ENCODE peak calls at places on chromosomes 13 and 19, in four cellular contexts. Q is adrenal gland; D is lung; E is CD4-positive, alpha-beta T cell. H is an unnamed sample.

GRCh38 chr19:54287456-54287855 is 6.5 kb upstream of the LILRB2 start:
- DNase-seq in Q (no peak), D (no peak), E (no peak), H (no peak)

GRCh38 chr19:37991841-37992248 is 84.8 kb downstream of the SIPA1L3 start:
- DNase-seq in Q (no peak), E (no peak), D (no peak), H (no peak)

GRCh38 chr13:101757446-101758039 is 305.1 kb downstream of the ITGBL1 start:
- DNase-seq in E (no peak), D (no peak), Q (no peak), H (no peak)

GRCh38 chr13:70249332-70250064 is 141.2 kb upstream of the KLHL1 start:
- DNase-seq in Q (no peak), D (no peak), E (no peak), H (no peak)

GRCh38 chr13:83121904-83122303 is 760.4 kb downstream of the SLITRK1 start:
- DNase-seq in Q (no peak), E (no peak), D (no peak), H (no peak)

GRCh38 chr19:29145756-29146155 is 67.2 kb downstream of the UQCRFS1 start:
- DNase-seq in Q (no peak), D (no peak), E (no peak), H (no peak)

GRCh38 chr13:113671066-113672001 is 4.3 kb downstream of the GRK1 start:
- DNase-seq in D (no peak), E (no peak), Q (no peak), H (no peak)

GRCh38 chr19:14248578-14249011 is 42.6 kb upstream of the ADGRL1 start:
- DNase-seq in E (peak), Q (no peak), D (no peak), H (peak)

GRCh38 chr13:24145231-24145630 is 15.3 kb upstream of the SPATA13 start:
- DNase-seq in Q (no peak), E (no peak), D (no peak), H (no peak)

GRCh38 chr19:18091217-18091608 is 4.5 kb upstream of the IL12RB1 start:
- DNase-seq in Q (peak), D (peak), E (peak), H (no peak)

GRCh38 chr13:27783111-27783510 is 9.2 kb upstream of the GSX1 start:
- DNase-seq in Q (peak), D (no peak), E (no peak), H (no peak)

GRCh38 chr19:46718157-46718933 is 1.4 kb upstream of the PRKD2 start:
- DNase-seq in Q (no peak), D (no peak), E (peak), H (no peak)

GRCh38 chr13:52851153-52851962 is 2.9 kb upstream of the PCDH8 start:
- DNase-seq in D (peak), Q (peak), E (no peak), H (peak)

GRCh38 chr13:26377038-26377437 is 123.1 kb downstream of the CDK8 start:
- DNase-seq in E (no peak), D (no peak), Q (peak), H (no peak)

GRCh38 chr19:17004386-17004785 is 22.2 kb downstream of the CPAMD8 start:
- DNase-seq in E (no peak), Q (no peak), D (no peak), H (no peak)

GRCh38 chr19:30367001-30367400 is 5.2 kb upstream of the ZNF536 start:
- DNase-seq in D (no peak), Q (no peak), E (no peak), H (no peak)

GRCh38 chr13:26320766-26321165 is 66.8 kb downstream of the CDK8 start:
- DNase-seq in D (no peak), E (no peak), Q (no peak), H (no peak)

GRCh38 chr19:15101479-15102082 is 5.6 kb upstream of the SYDE1 start:
- DNase-seq in D (no peak), Q (peak), E (peak), H (no peak)

GRCh38 chr13:98471895-98472294 is 105.0 kb downstream of the STK24 start:
- DNase-seq in D (no peak), E (no peak), Q (no peak), H (no peak)

GRCh38 chr19:55494172-55494761 is 6.0 kb downstream of the SSC5D start:
- DNase-seq in E (no peak), Q (no peak), D (no peak), H (no peak)

GRCh38 chr19:28297036-28297435 is 915.9 kb downstream of the UQCRFS1 start:
- DNase-seq in D (no peak), Q (no peak), E (no peak), H (no peak)

GRCh38 chr13:110010433-110011135 is 224.2 kb upstream of the IRS2 start:
- DNase-seq in D (no peak), Q (no peak), E (no peak), H (no peak)

GRCh38 chr19:271856-272255 is 19.3 kb downstream of the PLPP2 start:
- DNase-seq in D (no peak), Q (no peak), E (no peak), H (no peak)

GRCh38 chr13:50910483-50910805 is 853 bp downstream of the RNASEH2B start:
- DNase-seq in D (no peak), E (no peak), Q (peak), H (peak)

GRCh38 chr13:74103970-74104555 is 30.1 kb downstream of the KLF12 start:
- DNase-seq in E (no peak), Q (no peak), D (no peak), H (no peak)

GRCh38 chr19:38634757-38635482 is 12.5 kb upstream of the ACTN4 start:
- DNase-seq in Q (peak), D (peak), E (peak), H (peak)

GRCh38 chr13:97366172-97366688 is 67.7 kb upstream of the RAP2A start:
- DNase-seq in D (no peak), E (no peak), Q (no peak), H (no peak)
- TF ChIP-seq CTCF in D (no peak), E (no peak), Q (no peak), H (no peak)

GRCh38 chr19:5052945-5053485 is 84.1 kb downstream of the KDM4B start:
- DNase-seq in E (no peak), D (no peak), Q (no peak), H (no peak)

GRCh38 chr19:5050905-5051304 is 82.0 kb downstream of the KDM4B start:
- DNase-seq in Q (no peak), E (no peak), D (no peak), H (no peak)

GRCh38 chr19:5051619-5052018 is 82.7 kb downstream of the KDM4B start:
- DNase-seq in E (no peak), D (no peak), Q (no peak), H (no peak)

GRCh38 chr19:5053661-5054060 is 84.7 kb downstream of the KDM4B start:
- DNase-seq in Q (no peak), D (no peak), E (no peak), H (no peak)

GRCh38 chr19:5052515-5052914 is 83.6 kb downstream of the KDM4B start:
- DNase-seq in Q (no peak), E (no peak), D (no peak), H (no peak)
- TF ChIP-seq CTCF in Q (no peak), E (no peak), D (no peak), H (peak)

DNA sequence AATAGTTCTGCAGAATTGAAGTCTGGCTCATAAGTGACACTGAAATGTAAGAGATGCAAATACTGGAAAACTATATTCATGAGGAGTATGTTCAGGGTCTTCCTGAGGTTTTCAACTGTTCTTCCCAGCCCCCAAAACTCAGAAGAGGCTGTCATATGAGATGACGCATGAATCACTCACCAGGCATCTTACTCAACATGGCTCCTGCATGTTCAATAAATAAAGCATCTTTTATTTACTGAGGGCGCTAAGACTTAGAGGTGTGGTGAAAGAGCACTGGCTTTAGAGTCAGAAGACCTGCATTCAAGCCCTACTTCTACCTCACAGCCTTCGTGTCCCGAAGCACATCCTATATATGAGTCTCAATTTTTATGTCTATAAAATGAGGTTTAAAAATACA is 25.5 kb downstream of the RUBCNL start:
- DNase-seq in D (no peak), Q (no peak), E (no peak), H (no peak)
- TF ChIP-seq CTCF in D (no peak), Q (no peak), E (no peak), H (no peak)

DNA sequence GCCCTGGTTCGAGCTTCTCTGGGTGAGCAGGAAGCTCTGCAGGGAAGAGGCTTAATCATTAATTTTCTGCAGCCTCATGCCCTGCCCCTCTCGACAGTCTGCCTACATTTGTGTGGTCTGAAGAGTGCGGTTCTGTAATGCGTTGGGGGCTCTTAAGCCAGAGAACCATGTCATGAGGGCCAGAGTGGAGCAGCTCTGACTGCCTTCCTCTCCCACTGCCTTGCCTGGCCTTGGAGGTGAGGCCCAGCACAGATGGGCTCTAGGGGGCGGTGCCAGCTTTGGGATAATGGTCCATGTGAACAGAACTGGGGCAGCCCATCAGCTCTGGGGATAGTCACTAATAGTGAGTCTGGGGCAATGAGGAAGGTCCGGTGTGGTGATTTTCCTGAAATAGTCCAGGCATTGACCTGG is 5.7 kb downstream of the FGF9 start:
- DNase-seq in Q (no peak), D (no peak), E (no peak), H (no peak)
- TF ChIP-seq CTCF in Q (no peak), D (no peak), E (no peak), H (peak)

GRCh38 chr19:11195169-11195568 is 2.2 kb downstream of the KANK2 start:
- DNase-seq in D (no peak), E (no peak), Q (no peak), H (no peak)
- TF ChIP-seq CTCF in D (no peak), E (no peak), Q (no peak), H (no peak)

H was measured in progenitor cell of endocrine pancreas.